ENCODE peak calls at places on chromosomes 1 and 21, in six cellular contexts. One of them, this sample, is unnamed.

GRCh38 chr21:17532292-17532691 is 19.4 kb downstream of the CXADR start:
- DNase-seq in HepG2: no peak
- DNase-seq in H1: no peak
- DNase-seq in K562: no peak
- DNase-seq in SK-N-SH: no peak
- DNase-seq in GM12878: no peak
- DNase-seq in this sample: no peak

GRCh38 chr1:181064030-181064594 is 24.4 kb upstream of the IER5 start:
- DNase-seq in HepG2: no peak
- DNase-seq in H1: no peak
- DNase-seq in K562: no peak
- DNase-seq in SK-N-SH: peak; percentile 48
- DNase-seq in GM12878: no peak
- DNase-seq in this sample: peak; percentile 8

GRCh38 chr1:90800012-90800717 is 83.1 kb upstream of the BARHL2 start:
- DNase-seq in HepG2: no peak
- DNase-seq in H1: no peak
- DNase-seq in K562: no peak
- DNase-seq in SK-N-SH: no peak
- DNase-seq in GM12878: no peak
- DNase-seq in this sample: no peak

GRCh38 chr1:118947790-118948189 is 40.4 kb downstream of the TBX15 start:
- DNase-seq in HepG2: no peak
- DNase-seq in H1: no peak
- DNase-seq in K562: no peak
- DNase-seq in SK-N-SH: no peak
- DNase-seq in GM12878: no peak
- DNase-seq in this sample: no peak

GRCh38 chr1:59139396-59139795 is 157.5 kb upstream of the FGGY start:
- DNase-seq in HepG2: peak; percentile 6
- DNase-seq in H1: no peak
- DNase-seq in K562: peak; percentile 70
- DNase-seq in SK-N-SH: no peak
- DNase-seq in GM12878: no peak
- DNase-seq in this sample: no peak

GRCh38 chr1:24442764-24443163 is 27.2 kb downstream of the NIPAL3 start:
- DNase-seq in HepG2: no peak
- DNase-seq in H1: no peak
- DNase-seq in K562: no peak
- DNase-seq in SK-N-SH: no peak
- DNase-seq in GM12878: no peak
- DNase-seq in this sample: no peak

GRCh38 chr1:58652351-58653184 is 47.3 kb downstream of the MYSM1 start:
- DNase-seq in HepG2: peak; percentile 64
- DNase-seq in H1: no peak
- DNase-seq in K562: peak; percentile 80
- DNase-seq in SK-N-SH: peak; percentile 57
- DNase-seq in GM12878: peak; percentile 42
- DNase-seq in this sample: peak; percentile 77

GRCh38 chr1:10815863-10816195 is 19.4 kb upstream of the CASZ1 start:
- DNase-seq in HepG2: no peak
- DNase-seq in H1: no peak
- DNase-seq in K562: no peak
- DNase-seq in SK-N-SH: no peak
- DNase-seq in GM12878: no peak
- DNase-seq in this sample: no peak

GRCh38 chr1:175713386-175713785 is 30.0 kb downstream of the TNR start:
- DNase-seq in HepG2: no peak
- DNase-seq in H1: no peak
- DNase-seq in K562: no peak
- DNase-seq in SK-N-SH: peak; percentile 33
- DNase-seq in GM12878: no peak
- DNase-seq in this sample: no peak

GRCh38 chr1:77350012-77350411 is 68.2 kb downstream of the AK5 start:
- DNase-seq in HepG2: no peak
- DNase-seq in H1: no peak
- DNase-seq in K562: peak; percentile 66
- DNase-seq in SK-N-SH: no peak
- DNase-seq in GM12878: no peak
- DNase-seq in this sample: no peak

GRCh38 chr1:156889802-156890585 is 3.5 kb upstream of the PEAR1 start:
- DNase-seq in HepG2: peak; percentile 53
- DNase-seq in H1: peak; percentile 92
- DNase-seq in K562: peak; percentile 92
- DNase-seq in SK-N-SH: peak; percentile 81
- DNase-seq in GM12878: no peak
- DNase-seq in this sample: peak; percentile 57

GRCh38 chr1:103514920-103515503 is 10.5 kb upstream of the RNPC3 start:
- DNase-seq in HepG2: peak; percentile 28
- DNase-seq in H1: no peak
- DNase-seq in K562: peak; percentile 48
- DNase-seq in SK-N-SH: peak; percentile 9
- DNase-seq in GM12878: peak; percentile 35
- DNase-seq in this sample: no peak

GRCh38 chr1:160707171-160708109 is 4.2 kb downstream of the CD48 start:
- DNase-seq in HepG2: no peak
- DNase-seq in H1: no peak
- DNase-seq in K562: no peak
- DNase-seq in SK-N-SH: no peak
- DNase-seq in GM12878: no peak
- DNase-seq in this sample: no peak

GRCh38 chr1:46262508-46262907 is 14.9 kb downstream of the RAD54L start:
- DNase-seq in HepG2: no peak
- DNase-seq in H1: no peak
- DNase-seq in K562: no peak
- DNase-seq in SK-N-SH: no peak
- DNase-seq in GM12878: no peak
- DNase-seq in this sample: no peak

GRCh38 chr1:46263146-46263545 is 15.6 kb downstream of the RAD54L start:
- DNase-seq in HepG2: no peak
- DNase-seq in H1: no peak
- DNase-seq in K562: no peak
- DNase-seq in SK-N-SH: no peak
- DNase-seq in GM12878: no peak
- DNase-seq in this sample: no peak
- TF ChIP-seq GABPA in HepG2: no peak
- TF ChIP-seq GABPA in H1: no peak
- TF ChIP-seq GABPA in K562: no peak
- TF ChIP-seq GABPA in SK-N-SH: no peak
- TF ChIP-seq GABPA in GM12878: no peak
- TF ChIP-seq GABPA in this sample: no peak

GRCh38 chr1:85325920-85326319 is 49.5 kb upstream of the BCL10 start:
- DNase-seq in HepG2: peak; percentile 82
- DNase-seq in H1: no peak
- DNase-seq in K562: no peak
- DNase-seq in SK-N-SH: no peak
- DNase-seq in GM12878: no peak
- DNase-seq in this sample: no peak
- TF ChIP-seq GABPA in HepG2: no peak
- TF ChIP-seq GABPA in H1: no peak
- TF ChIP-seq GABPA in K562: no peak
- TF ChIP-seq GABPA in SK-N-SH: no peak
- TF ChIP-seq GABPA in GM12878: no peak
- TF ChIP-seq GABPA in this sample: no peak

DNA sequence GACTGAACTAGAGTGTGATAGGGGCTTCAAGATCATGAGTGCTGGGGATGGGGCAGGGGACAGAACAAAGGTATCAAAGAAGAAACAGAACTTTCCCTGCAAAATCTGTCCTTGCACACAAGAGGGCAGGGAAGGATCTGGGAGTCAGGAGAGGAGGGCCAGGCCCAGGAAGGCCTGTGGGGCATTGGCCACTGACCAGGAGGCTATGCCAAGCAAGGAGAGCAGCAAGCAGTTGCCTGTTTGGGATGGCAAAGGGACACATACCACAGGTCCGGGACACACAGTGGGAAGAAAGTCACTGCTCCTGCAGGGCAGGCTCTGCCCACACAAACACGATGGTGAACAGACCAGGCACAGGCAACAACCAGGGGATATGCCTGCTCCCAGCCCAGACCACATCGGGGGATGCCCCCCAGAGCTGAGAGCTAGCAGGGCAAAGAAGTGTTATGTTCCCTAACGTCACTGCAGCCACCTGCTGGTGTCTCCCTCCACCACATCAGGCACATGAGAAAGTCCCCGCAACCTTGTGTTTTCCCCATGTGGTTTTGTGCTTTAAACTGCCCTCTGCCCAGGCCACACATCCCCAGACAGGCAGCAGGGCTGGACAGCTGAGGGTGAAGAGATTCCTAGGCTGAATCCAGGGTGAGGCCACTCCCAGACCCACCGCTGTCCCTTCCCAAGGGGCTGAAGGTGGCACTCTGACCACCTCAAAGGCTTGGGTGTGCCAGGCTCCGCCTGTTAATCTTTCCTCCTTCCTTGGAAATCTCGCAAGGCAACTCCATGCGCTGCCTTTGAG is 53.6 kb downstream of the KIF21B start:
- DNase-seq in HepG2: no peak
- DNase-seq in H1: no peak
- DNase-seq in K562: no peak
- DNase-seq in SK-N-SH: no peak
- DNase-seq in GM12878: peak; percentile 70
- DNase-seq in this sample: no peak
- TF ChIP-seq GABPA in HepG2: no peak
- TF ChIP-seq GABPA in H1: no peak
- TF ChIP-seq GABPA in K562: no peak
- TF ChIP-seq GABPA in SK-N-SH: no peak
- TF ChIP-seq GABPA in GM12878: no peak
- TF ChIP-seq GABPA in this sample: no peak

DNA sequence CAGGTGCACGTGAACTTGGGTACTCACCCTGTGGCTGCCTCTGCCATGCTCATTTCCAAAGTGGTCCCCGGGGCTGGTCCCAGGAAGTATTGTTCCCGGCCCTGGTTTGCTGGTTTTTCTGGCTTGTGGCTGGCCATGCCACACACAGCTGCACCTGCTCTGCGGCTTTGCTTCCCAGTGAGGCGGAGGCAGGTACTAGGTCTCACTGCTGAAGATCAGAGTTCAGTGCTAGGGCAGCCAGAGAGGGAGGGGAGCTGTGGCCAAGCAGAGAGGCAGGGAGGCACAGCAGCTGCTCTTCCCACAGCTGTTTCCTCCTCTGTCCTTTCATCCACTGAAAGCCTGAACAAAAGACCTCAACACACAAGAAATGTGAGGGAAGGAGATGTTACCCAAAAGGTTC is 30.5 kb downstream of the ENO1 start:
- DNase-seq in HepG2: no peak
- DNase-seq in H1: no peak
- DNase-seq in K562: no peak
- DNase-seq in SK-N-SH: no peak
- DNase-seq in GM12878: no peak
- DNase-seq in this sample: no peak
- TF ChIP-seq GABPA in HepG2: no peak
- TF ChIP-seq GABPA in H1: no peak
- TF ChIP-seq GABPA in K562: no peak
- TF ChIP-seq GABPA in SK-N-SH: no peak
- TF ChIP-seq GABPA in GM12878: no peak
- TF ChIP-seq GABPA in this sample: no peak

GRCh38 chr1:183600136-183600535 is 9.9 kb upstream of the NCF2 start:
- DNase-seq in HepG2: no peak
- DNase-seq in H1: no peak
- DNase-seq in K562: peak; percentile 21
- DNase-seq in SK-N-SH: no peak
- DNase-seq in GM12878: no peak
- DNase-seq in this sample: peak; percentile 81

GRCh38 chr1:183595537-183595936 is 5.3 kb upstream of the NCF2 start:
- DNase-seq in HepG2: no peak
- DNase-seq in H1: no peak
- DNase-seq in K562: no peak
- DNase-seq in SK-N-SH: no peak
- DNase-seq in GM12878: no peak
- DNase-seq in this sample: no peak

GRCh38 chr1:183597656-183598055 is 7.4 kb upstream of the NCF2 start:
- DNase-seq in HepG2: no peak
- DNase-seq in H1: no peak
- DNase-seq in K562: no peak
- DNase-seq in SK-N-SH: no peak
- DNase-seq in GM12878: no peak
- DNase-seq in this sample: no peak

GRCh38 chr1:183596500-183596899 is 6.2 kb upstream of the NCF2 start:
- DNase-seq in HepG2: no peak
- DNase-seq in H1: no peak
- DNase-seq in K562: no peak
- DNase-seq in SK-N-SH: no peak
- DNase-seq in GM12878: no peak
- DNase-seq in this sample: no peak

GRCh38 chr1:183598386-183598785 is 8.1 kb upstream of the NCF2 start:
- DNase-seq in HepG2: no peak
- DNase-seq in H1: no peak
- DNase-seq in K562: no peak
- DNase-seq in SK-N-SH: no peak
- DNase-seq in GM12878: no peak
- DNase-seq in this sample: no peak
- TF ChIP-seq GABPA in HepG2: no peak
- TF ChIP-seq GABPA in H1: no peak
- TF ChIP-seq GABPA in K562: no peak
- TF ChIP-seq GABPA in SK-N-SH: no peak
- TF ChIP-seq GABPA in GM12878: no peak
- TF ChIP-seq GABPA in this sample: no peak

GRCh38 chr21:30629173-30629572 is 5.8 kb upstream of the KRTAP20-2 start:
- DNase-seq in HepG2: no peak
- DNase-seq in H1: no peak
- DNase-seq in K562: no peak
- DNase-seq in SK-N-SH: no peak
- DNase-seq in GM12878: no peak
- DNase-seq in this sample: no peak

GRCh38 chr21:30628109-30628508 is 6.9 kb upstream of the KRTAP20-2 start:
- DNase-seq in HepG2: no peak
- DNase-seq in H1: no peak
- DNase-seq in K562: no peak
- DNase-seq in SK-N-SH: no peak
- DNase-seq in GM12878: no peak
- DNase-seq in this sample: no peak

GRCh38 chr21:30620522-30620921 is at the start of gene KRTAP20-4:
- DNase-seq in HepG2: no peak
- DNase-seq in H1: no peak
- DNase-seq in K562: no peak
- DNase-seq in SK-N-SH: no peak
- DNase-seq in GM12878: no peak
- DNase-seq in this sample: no peak

GRCh38 chr21:30623362-30623761 is 2.9 kb downstream of the KRTAP20-4 start:
- DNase-seq in HepG2: no peak
- DNase-seq in H1: no peak
- DNase-seq in K562: no peak
- DNase-seq in SK-N-SH: no peak
- DNase-seq in GM12878: no peak
- DNase-seq in this sample: no peak

GRCh38 chr21:30625449-30625848 is 5.0 kb downstream of the KRTAP20-4 start:
- DNase-seq in HepG2: no peak
- DNase-seq in H1: no peak
- DNase-seq in K562: no peak
- DNase-seq in SK-N-SH: no peak
- DNase-seq in GM12878: no peak
- DNase-seq in this sample: no peak
- TF ChIP-seq GABPA in HepG2: no peak
- TF ChIP-seq GABPA in H1: no peak
- TF ChIP-seq GABPA in K562: no peak
- TF ChIP-seq GABPA in SK-N-SH: no peak
- TF ChIP-seq GABPA in GM12878: no peak
- TF ChIP-seq GABPA in this sample: no peak

This sample was measured in HL-60.